ENCODE peak calls at places on chromosomes 7 and 10, in ten cellular contexts. W is GM12878, Q is suprapubic skin, Y is sigmoid colon, V is ovary, T is K562, J is A549, U is HepG2, Z is upper lobe of left lung, D is stomach. A is an unnamed sample.

GRCh38 chr10:10870523-10871241 is 147.0 kb upstream of the CELF2 start:
- DNase-seq in U (no peak), V (no peak), Y (no peak), W (peak; percentile 8), D (no peak), Q (no peak), Z (peak; percentile 35), T (no peak), J (no peak), A (no peak)

GRCh38 chr10:123636598-123637325 is 29.4 kb upstream of the GPR26 start:
- DNase-seq in U (no peak), V (no peak), Q (no peak), Z (no peak), J (no peak), T (no peak), W (no peak), Y (no peak), D (no peak), A (no peak)

GRCh38 chr10:75304740-75305380 is 69.1 kb upstream of the COMTD1 start:
- DNase-seq in T (no peak), U (no peak), Y (no peak), Z (no peak), Q (no peak), J (no peak), D (no peak), V (no peak), W (no peak), A (no peak)

GRCh38 chr7:139340808-139341057 is 404 bp upstream of the FMC1 start:
- DNase-seq in W (no peak), U (no peak), Y (peak; percentile 91), J (no peak), Q (peak; percentile 91), Z (peak; percentile 85), V (no peak), T (no peak), D (no peak), A (no peak)

GRCh38 chr10:70584941-70585544 is 17.5 kb downstream of the PRF1 start:
- DNase-seq in T (peak; percentile 73), W (no peak), Q (peak; percentile 37), Z (no peak), U (peak; percentile 36), D (no peak), V (no peak), Y (peak; percentile 60), J (no peak), A (no peak)

GRCh38 chr10:100837300-100837699 is 75.5 kb upstream of the SLF2 start:
- DNase-seq in T (no peak), U (peak; percentile 23), J (no peak), Y (no peak), Z (no peak), Q (no peak), W (no peak), V (no peak), D (no peak), A (no peak)

GRCh38 chr7:80940539-80941205 is 21.8 kb upstream of the SEMA3C start:
- DNase-seq in V (no peak), W (no peak), U (no peak), Y (no peak), J (peak; percentile 12), T (no peak), D (no peak), Q (no peak), Z (no peak), A (no peak)

GRCh38 chr7:40716052-40716451 is 581.2 kb downstream of the SUGCT start:
- DNase-seq in J (no peak), T (no peak), Q (no peak), D (no peak), V (no peak), Z (no peak), Y (no peak), W (no peak), U (no peak), A (no peak)

GRCh38 chr7:150451833-150452431 is 1.5 kb downstream of the GIMAP8 start:
- DNase-seq in Y (no peak), J (no peak), D (no peak), U (no peak), V (no peak), W (no peak), T (no peak), Z (no peak), Q (no peak), A (no peak)

GRCh38 chr10:60943372-60944158 is 420 bp downstream of the RHOBTB1 start:
- DNase-seq in D (peak; percentile 66), Q (peak; percentile 81), Z (peak; percentile 91), V (peak; percentile 72), J (peak; percentile 70), W (no peak), U (peak; percentile 36), Y (peak; percentile 86), T (peak; percentile 61), A (peak; percentile 55)

GRCh38 chr7:129213828-129214227 is 11.0 kb upstream of the AHCYL2 start:
- DNase-seq in U (peak; percentile 85), Y (peak; percentile 52), J (peak; percentile 54), D (no peak), T (peak; percentile 44), Z (no peak), W (no peak), Q (no peak), V (no peak), A (no peak)

GRCh38 chr7:83469076-83469475 is 179.9 kb downstream of the SEMA3E start:
- DNase-seq in W (no peak), U (no peak), Z (no peak), D (no peak), V (no peak), J (no peak), Y (no peak), Q (no peak), T (no peak), A (no peak)

GRCh38 chr10:110620108-110620719 is 23.9 kb upstream of the RBM20 start:
- DNase-seq in Y (no peak), W (no peak), Z (no peak), Q (no peak), U (no peak), V (no peak), J (no peak), D (no peak), T (no peak), A (no peak)

GRCh38 chr7:117014673-117015133 is 61.4 kb downstream of the ST7 start:
- DNase-seq in D (peak; percentile 56), T (peak; percentile 83), Z (no peak), V (peak; percentile 57), W (no peak), Y (peak; percentile 77), Q (no peak), U (no peak), J (no peak), A (peak; percentile 28)

DNA sequence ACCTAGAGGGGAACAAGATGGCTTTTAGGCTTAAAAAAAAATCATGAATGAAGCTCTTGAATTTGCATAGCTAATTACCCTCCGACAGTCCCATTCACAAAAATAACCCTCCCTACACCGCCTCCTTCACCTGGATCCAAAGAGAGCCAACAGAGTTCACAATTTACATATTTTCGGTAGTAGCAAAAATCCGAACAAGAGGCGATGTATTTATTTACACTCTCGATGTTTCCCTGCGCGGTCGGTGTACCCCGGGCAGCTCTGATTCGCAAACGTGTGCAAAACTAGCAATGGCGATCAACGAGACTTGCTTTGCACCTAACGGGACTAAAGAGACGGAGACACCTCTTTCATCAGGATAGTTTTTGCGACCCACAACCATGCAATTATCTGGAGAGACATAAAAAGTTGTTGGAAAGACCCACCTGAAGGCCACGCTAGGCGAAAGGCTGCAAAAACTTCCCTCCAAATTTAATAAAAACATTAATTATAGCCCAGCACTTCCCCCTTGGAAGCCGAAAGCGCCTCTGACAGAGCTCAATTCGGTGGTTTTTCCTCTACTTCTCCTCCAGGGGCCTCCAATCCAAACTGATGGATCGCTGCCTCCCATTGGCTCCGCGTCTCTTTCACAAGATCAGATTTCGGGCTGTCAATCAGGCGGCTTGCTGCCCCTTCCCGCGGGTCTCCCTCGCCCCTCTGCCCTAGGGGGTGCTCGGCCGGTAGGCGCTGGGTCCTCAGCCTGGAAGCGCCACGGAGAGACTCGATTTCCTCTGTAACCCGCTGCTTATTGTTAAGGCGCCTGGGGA is at the start of gene ETV1:
- DNase-seq in Y (peak; percentile 79), J (peak; percentile 56), D (peak; percentile 42), W (no peak), U (peak; percentile 14), V (no peak), Z (peak; percentile 82), Q (peak; percentile 79), T (peak; percentile 86), A (peak; percentile 35)
- TF ChIP-seq EP300 in Y (no peak), J (no peak), D (no peak), W (no peak), U (no peak), V (no peak), Z (no peak), Q (no peak), T (no peak), A (no peak)

GRCh38 chr10:63901228-63901627 is 380.0 kb downstream of the REEP3 start:
- DNase-seq in J (peak; percentile 4), U (no peak), Z (no peak), Q (no peak), D (no peak), V (no peak), T (peak; percentile 70), W (no peak), Y (no peak), A (no peak)
- TF ChIP-seq EP300 in J (no peak), U (no peak), Z (no peak), Q (no peak), D (no peak), V (no peak), T (no peak), W (no peak), Y (no peak), A (no peak)

DNA sequence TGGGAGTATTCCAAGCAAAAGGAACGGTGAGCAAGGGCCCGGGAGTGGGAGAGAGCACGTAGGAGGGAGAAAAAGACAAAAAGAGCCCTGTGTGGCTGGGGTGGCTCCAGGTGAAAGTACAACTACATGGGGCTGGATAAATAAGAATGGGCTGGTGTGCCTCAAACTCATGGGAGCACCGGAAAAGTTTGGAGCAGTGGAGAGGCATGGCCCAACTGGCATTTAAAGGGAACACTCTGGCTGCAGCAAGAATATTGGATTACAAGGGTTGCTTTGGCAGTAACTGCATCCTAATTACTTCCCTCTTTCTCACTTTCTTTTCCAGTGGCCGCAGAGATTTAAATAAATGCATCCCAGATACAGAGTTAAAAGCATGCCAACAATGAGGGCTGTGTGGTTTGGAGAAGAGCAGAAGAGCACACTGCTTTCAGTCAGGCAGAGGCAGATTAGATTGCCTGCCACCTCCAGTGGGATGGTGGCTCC is 39.1 kb upstream of the HERPUD2 start:
- DNase-seq in W (no peak), T (no peak), Q (no peak), Y (no peak), Z (no peak), D (no peak), J (no peak), V (no peak), U (peak; percentile 15), A (no peak)
- TF ChIP-seq EP300 in W (no peak), T (no peak), Q (no peak), Y (no peak), Z (no peak), D (no peak), J (no peak), V (no peak), U (no peak), A (no peak)

DNA sequence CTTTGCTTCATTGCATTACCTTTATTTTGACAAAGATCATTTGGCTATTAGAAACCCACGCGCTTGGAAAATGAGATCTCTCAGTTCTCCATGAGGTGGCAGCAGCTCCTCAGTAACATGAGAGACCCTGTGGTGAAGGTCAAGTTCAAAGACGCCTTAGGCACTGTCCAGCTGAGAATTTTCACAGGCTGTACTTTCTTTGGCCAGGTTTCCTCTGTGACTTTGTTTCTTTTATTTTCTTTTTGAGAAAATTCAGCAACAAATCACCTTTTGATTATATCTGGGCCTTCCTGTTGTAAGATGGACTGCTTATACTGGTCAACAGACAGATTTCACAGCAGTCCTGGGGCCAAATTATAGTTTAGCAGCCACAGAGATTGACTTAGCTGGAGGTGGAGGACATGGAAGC is 54.5 kb downstream of the RAB18 start:
- DNase-seq in Q (no peak), W (no peak), U (peak; percentile 68), Z (no peak), J (peak; percentile 67), T (peak; percentile 32), D (peak; percentile 42), Y (no peak), V (peak; percentile 51), A (peak; percentile 58)
- TF ChIP-seq EP300 in Q (no peak), W (no peak), U (no peak), Z (no peak), J (no peak), T (no peak), D (no peak), Y (no peak), V (no peak), A (no peak)